ENCODE peak calls at places on chromosomes 6 and 20, in eight cellular contexts. F is anterior cingulate cortex; O is HS-5; N is hypothalamus; X is kidney tubule cell; Z is activated CD4-positive, alpha-beta T cell treated with anti-CD3 and anti-CD28 coated beads, Interleukin-2, amount 10 ng/mL, durations not matched to agents 7 days and 5 days; Y is LHCN-M2; I is activated CD8-positive, alpha-beta memory T cell treated with anti-CD3 and anti-CD28 coated beads for 1 hour. R is an unnamed sample.

GRCh38 chr6:160028487-160029275 is 59.8 kb downstream of the IGF2R start:
- DNase-seq in Z (peak; percentile 40), Y (peak; percentile 10), N (no peak), X (no peak), O (no peak), I (no peak), F (no peak), R (peak; percentile 42)

GRCh38 chr20:4160761-4161305 is 145.5 kb upstream of the RNF24 start:
- DNase-seq in N (peak; percentile 45), Z (peak; percentile 11), Y (no peak), F (peak; percentile 77), I (no peak), X (peak; percentile 66), O (no peak), R (peak; percentile 74)

GRCh38 chr20:37954205-37954604 is 51.3 kb downstream of the VSTM2L start:
- DNase-seq in O (no peak), F (no peak), N (no peak), Y (no peak), X (no peak), I (no peak), Z (no peak), R (no peak)

GRCh38 chr20:32963176-32963575 is 41.1 kb downstream of the SUN5 start:
- DNase-seq in X (no peak), N (no peak), I (no peak), F (no peak), O (no peak), Y (no peak), Z (no peak), R (no peak)

GRCh38 chr6:158831571-158831970 is 12.4 kb upstream of the EZR start:
- DNase-seq in N (no peak), O (no peak), F (no peak), I (no peak), X (no peak), Y (no peak), Z (no peak), R (no peak)

GRCh38 chr20:36465109-36466080 is 75.9 kb upstream of the MYL9 start:
- DNase-seq in I (no peak), Z (peak; percentile 40), Y (peak; percentile 82), X (peak; percentile 88), F (no peak), N (no peak), O (peak; percentile 92), R (peak; percentile 75)

GRCh38 chr6:91926827-91927226 is 1340.0 kb upstream of the MAP3K7 start:
- DNase-seq in I (no peak), X (no peak), Y (no peak), N (no peak), Z (no peak), O (no peak), F (no peak), R (no peak)

GRCh38 chr6:26233608-26234420 is 131.2 kb upstream of the BTN3A2 start:
- DNase-seq in O (no peak), Z (peak; percentile 80), Y (peak; percentile 70), I (peak; percentile 33), N (no peak), F (no peak), X (peak; percentile 72), R (peak; percentile 84)

GRCh38 chr20:39897058-39897457 is 792.0 kb downstream of the MAFB start:
- DNase-seq in Y (peak; percentile 97), X (no peak), O (peak; percentile 91), I (no peak), Z (no peak), F (no peak), N (no peak), R (no peak)

GRCh38 chr6:158109744-158110143 is 58.3 kb downstream of the SERAC1 start:
- DNase-seq in Y (no peak), I (no peak), Z (no peak), F (no peak), X (no peak), N (no peak), O (no peak), R (no peak)

GRCh38 chr6:75922226-75922625 is 150.2 kb downstream of the IMPG1 start:
- DNase-seq in I (no peak), X (peak; percentile 75), F (no peak), O (peak; percentile 24), N (no peak), Z (no peak), Y (peak; percentile 62), R (no peak)

GRCh38 chr6:33295621-33296369 is 2.9 kb downstream of the RGL2 start:
- DNase-seq in Y (no peak), N (no peak), X (no peak), Z (peak; percentile 4), O (no peak), I (no peak), F (no peak), R (no peak)

GRCh38 chr6:32835167-32835893 is 3.2 kb downstream of the TAP2 start:
- DNase-seq in Y (no peak), F (no peak), X (no peak), O (no peak), N (no peak), I (no peak), Z (peak; percentile 4), R (no peak)

GRCh38 chr20:60365063-60365640 is 406.9 kb downstream of the CDH26 start:
- DNase-seq in I (no peak), N (no peak), Z (no peak), Y (no peak), O (no peak), X (no peak), F (no peak), R (no peak)

GRCh38 chr6:7730852-7731251 is 5.0 kb downstream of the BMP6 start:
- DNase-seq in I (no peak), O (peak; percentile 89), N (no peak), X (peak; percentile 96), Y (peak; percentile 83), Z (no peak), F (no peak), R (no peak)

GRCh38 chr6:63813531-63813930 is 177.9 kb downstream of the PHF3 start:
- DNase-seq in O (no peak), N (no peak), Y (no peak), Z (no peak), X (no peak), F (no peak), I (no peak), R (no peak)

GRCh38 chr6:15887491-15888461 is 224.9 kb upstream of the DTNBP1 start:
- DNase-seq in O (no peak), X (no peak), Y (no peak), Z (no peak), F (no peak), N (no peak), I (no peak), R (no peak)

GRCh38 chr6:108727966-108728730 is 120.1 kb upstream of the ARMC2 start:
- DNase-seq in I (no peak), O (no peak), N (no peak), Z (no peak), X (no peak), Y (no peak), F (no peak), R (no peak)

GRCh38 chr6:80197474-80197873 is 91.0 kb downstream of the BCKDHB start:
- DNase-seq in F (no peak), X (peak; percentile 90), Y (peak; percentile 79), N (no peak), O (no peak), I (no peak), Z (no peak), R (no peak)

GRCh38 chr6:133568970-133569889 is 319.7 kb upstream of the TCF21 start:
- DNase-seq in O (peak; percentile 82), Z (peak; percentile 49), F (no peak), Y (peak; percentile 94), X (peak; percentile 92), N (no peak), I (no peak), R (peak; percentile 33)

GRCh38 chr6:36111526-36111925 is 18.8 kb upstream of the MAPK13 start:
- DNase-seq in N (no peak), Y (no peak), X (no peak), O (no peak), I (no peak), F (no peak), Z (no peak), R (no peak)

GRCh38 chr20:46129955-46130481 is 11.9 kb downstream of the CD40 start:
- DNase-seq in Z (no peak), N (no peak), O (no peak), F (no peak), Y (no peak), X (peak; percentile 18), I (no peak), R (no peak)

GRCh38 chr6:92124126-92124525 is 1295.2 kb downstream of the EPHA7 start:
- DNase-seq in N (no peak), O (peak; percentile 54), Y (peak; percentile 22), Z (no peak), X (no peak), I (no peak), F (no peak), R (no peak)

GRCh38 chr6:47651505-47651944 is 46.9 kb upstream of the ADGRF4 start:
- DNase-seq in X (peak; percentile 88), Y (peak; percentile 58), Z (no peak), I (no peak), F (no peak), O (peak; percentile 55), N (no peak), R (no peak)

GRCh38 chr6:63584566-63584965 is 12.3 kb downstream of the LOC128125822 start:
- DNase-seq in Z (no peak), F (no peak), Y (no peak), O (no peak), X (no peak), N (no peak), I (no peak), R (no peak)

GRCh38 chr6:77633993-77634392 is 18.8 kb upstream of the MEI4 start:
- DNase-seq in O (peak; percentile 11), I (no peak), Z (no peak), F (no peak), X (no peak), N (no peak), Y (peak; percentile 43), R (no peak)

GRCh38 chr20:18224968-18225568 is 63.3 kb upstream of the ZNF133 start:
- DNase-seq in I (no peak), N (no peak), O (peak; percentile 30), Y (peak; percentile 78), X (peak; percentile 72), Z (no peak), F (peak; percentile 25), R (no peak)

GRCh38 chr20:14986026-14986655 is 648.7 kb upstream of the FLRT3 start:
- DNase-seq in O (no peak), Z (no peak), I (no peak), X (peak; percentile 97), Y (no peak), F (no peak), N (no peak), R (no peak)

GRCh38 chr20:59184880-59185447 is 21.3 kb downstream of the ZNF831 start:
- DNase-seq in N (no peak), X (no peak), F (no peak), Y (peak; percentile 51), I (no peak), Z (no peak), O (no peak), R (peak; percentile 56)

R was measured in activated CD4-positive, alpha-beta memory T cell treated with anti-CD3 and anti-CD28 coated beads for 36 hours.